ENCODE peak calls at places on chromosomes 11 and 22, in eight cellular contexts. J, E, T, K, G, A, S and R are unnamed samples.

GRCh38 chr11:980438-981365 is 55.0 kb downstream of the AP2A2 start:
- DNase-seq in T (no peak), A (no peak), K (no peak), J (no peak), E (no peak), G (no peak), S (peak; percentile 48), R (no peak)

GRCh38 chr11:114782650-114783310 is 104.5 kb downstream of the NXPE2 start:
- DNase-seq in E (no peak), S (no peak), J (no peak), A (no peak), T (no peak), G (no peak), K (no peak), R (no peak)

GRCh38 chr22:39940757-39941305 is 19.4 kb upstream of the TMA7B start:
- DNase-seq in E (no peak), A (no peak), J (no peak), T (no peak), G (no peak), K (no peak), S (no peak), R (no peak)

GRCh38 chr11:1671658-1672057 is 25.3 kb upstream of the KRTAP5-6 start:
- DNase-seq in A (no peak), T (no peak), K (no peak), E (no peak), G (no peak), S (no peak), J (no peak), R (no peak)

GRCh38 chr11:11856638-11857037 is 14.9 kb downstream of the USP47 start:
- DNase-seq in A (no peak), K (no peak), J (no peak), S (no peak), G (no peak), E (no peak), T (no peak), R (no peak)

GRCh38 chr22:43182118-43182517 is 4.8 kb downstream of the TTLL12 start:
- DNase-seq in G (no peak), A (no peak), T (no peak), K (no peak), S (no peak), E (no peak), J (no peak), R (no peak)

GRCh38 chr11:1467270-1467669 is 19.3 kb downstream of the MOB2 start:
- DNase-seq in A (no peak), T (no peak), J (no peak), S (no peak), E (no peak), K (no peak), G (no peak), R (no peak)

GRCh38 chr11:10540546-10540914 is 457 bp downstream of the RNF141 start:
- DNase-seq in K (no peak), T (peak; percentile 13), J (no peak), E (no peak), S (no peak), A (no peak), G (no peak), R (no peak)

GRCh38 chr11:108466405-108466804 is 924 bp downstream of the C11orf65 start:
- DNase-seq in G (no peak), A (no peak), S (no peak), K (no peak), T (no peak), J (no peak), E (peak; percentile 8), R (no peak)

GRCh38 chr22:30855677-30856518 is 112.7 kb downstream of the MORC2 start:
- DNase-seq in J (no peak), K (no peak), T (no peak), A (no peak), S (no peak), G (no peak), E (no peak), R (no peak)

GRCh38 chr11:64343740-64344133 is 3.7 kb downstream of the CCDC88B start:
- DNase-seq in K (peak; percentile 41), S (peak; percentile 52), A (peak; percentile 48), T (no peak), E (peak; percentile 38), J (no peak), G (no peak), R (no peak)

GRCh38 chr11:488062-488461 is 19.0 kb downstream of the RNH1 start:
- DNase-seq in S (no peak), K (no peak), A (no peak), T (no peak), E (no peak), G (no peak), J (no peak), R (no peak)

GRCh38 chr11:14141676-14142075 is 179.2 kb downstream of the SPON1 start:
- DNase-seq in A (no peak), T (no peak), S (no peak), E (no peak), K (no peak), J (no peak), G (no peak), R (no peak)

GRCh38 chr22:22691716-22692701 is 47.6 kb downstream of the GGTLC2 start:
- DNase-seq in T (no peak), K (no peak), E (no peak), S (peak; percentile 10), J (no peak), G (no peak), A (peak; percentile 66), R (no peak)

GRCh38 chr22:22693531-22693884 is 49.1 kb downstream of the GGTLC2 start:
- DNase-seq in T (no peak), A (no peak), E (no peak), S (peak; percentile 35), G (no peak), J (no peak), K (no peak), R (no peak)

GRCh38 chr22:22691055-22691454 is 46.6 kb downstream of the GGTLC2 start:
- DNase-seq in E (no peak), J (no peak), K (no peak), T (no peak), G (no peak), S (no peak), A (no peak), R (no peak)

GRCh38 chr22:22694106-22694505 is 49.7 kb downstream of the GGTLC2 start:
- DNase-seq in G (no peak), K (no peak), S (no peak), T (no peak), J (no peak), A (no peak), E (no peak), R (no peak)

DNA sequence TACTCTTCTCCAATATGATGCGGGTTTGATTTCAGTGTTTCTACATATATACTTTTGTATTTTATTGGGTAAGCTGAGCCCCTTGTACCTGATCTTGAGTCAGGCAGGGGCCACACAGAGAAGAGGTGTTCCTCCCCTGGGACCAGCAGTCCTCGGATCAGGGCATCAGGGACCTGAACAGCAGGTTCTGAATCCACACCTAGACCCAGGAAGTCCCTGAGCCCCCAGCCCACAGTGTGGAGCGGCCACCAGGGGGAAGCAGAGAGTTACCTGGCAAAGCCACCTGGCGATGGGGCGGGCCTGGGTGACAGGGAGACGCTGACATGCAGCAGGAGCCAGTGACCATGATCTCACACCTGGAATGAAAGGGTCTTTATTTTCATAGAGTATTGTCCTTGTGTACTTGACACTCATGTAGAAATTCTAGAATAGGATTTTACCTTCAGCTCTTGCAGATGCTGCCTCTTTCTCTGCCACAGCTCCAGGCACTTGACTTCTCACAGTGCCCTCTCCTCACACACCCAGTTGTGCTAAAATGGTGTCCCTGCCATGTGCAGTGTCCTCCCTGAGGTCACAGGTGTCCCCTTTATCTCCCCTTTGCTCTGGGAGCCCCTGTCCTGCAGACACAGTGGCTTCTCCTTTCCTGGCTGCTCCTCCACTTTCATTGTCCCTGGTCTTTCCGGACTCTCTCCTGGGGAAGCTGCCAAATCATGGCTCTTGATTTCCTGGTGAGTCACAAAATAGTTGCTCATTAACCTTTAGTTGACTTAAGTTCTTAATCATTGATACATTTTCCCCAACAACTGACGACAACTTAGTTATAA is 48.5 kb downstream of the GGTLC2 start:
- DNase-seq in J (no peak), S (peak; percentile 69), A (peak; percentile 86), K (peak; percentile 52), E (peak; percentile 84), T (peak; percentile 31), G (peak; percentile 71), R (peak; percentile 70)
- TF ChIP-seq CTCF in J (peak; percentile 4), S (peak; percentile 67), A (peak; percentile 75), K (peak; percentile 88), E (peak; percentile 62), T (peak; percentile 59), G (no peak), R (peak; percentile 47)

GRCh38 chr11:33324211-33324985 is 67.2 kb downstream of the HIPK3 start:
- DNase-seq in J (no peak), K (no peak), T (no peak), S (no peak), A (no peak), E (no peak), G (no peak), R (no peak)

GRCh38 chr11:33321483-33321882 is 64.3 kb downstream of the HIPK3 start:
- DNase-seq in T (no peak), S (no peak), K (no peak), J (no peak), G (no peak), A (no peak), E (no peak), R (no peak)

GRCh38 chr11:33320814-33321330 is 63.7 kb downstream of the HIPK3 start:
- DNase-seq in A (no peak), T (no peak), S (no peak), K (no peak), E (no peak), J (no peak), G (no peak), R (no peak)

GRCh38 chr11:33325456-33325855 is 68.3 kb downstream of the HIPK3 start:
- DNase-seq in T (no peak), E (no peak), S (no peak), K (no peak), J (no peak), G (no peak), A (no peak), R (no peak)

DNA sequence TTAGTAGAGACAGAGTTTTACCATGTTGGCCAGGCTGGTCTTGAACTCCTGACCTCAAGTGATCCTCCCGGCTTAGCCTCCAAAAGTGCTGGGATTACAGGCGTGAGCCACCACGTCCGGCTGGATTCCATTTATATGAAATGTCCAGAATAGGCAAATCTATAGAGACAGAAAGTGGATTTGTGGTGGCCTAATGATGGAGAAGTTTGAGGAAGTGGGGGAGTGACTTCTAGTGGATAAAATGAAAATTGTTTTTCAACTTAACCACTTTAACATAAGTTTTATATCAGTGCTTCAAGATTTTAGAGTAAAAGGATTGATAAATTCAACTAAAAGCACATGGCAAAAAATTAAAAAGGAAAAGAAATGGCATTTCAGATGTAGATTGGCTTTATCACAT is 66.2 kb downstream of the HIPK3 start:
- DNase-seq in E (no peak), A (no peak), J (no peak), K (no peak), S (no peak), T (no peak), G (no peak), R (no peak)
- TF ChIP-seq CTCF in E (no peak), A (no peak), J (no peak), K (no peak), S (no peak), T (no peak), G (no peak), R (no peak)

GRCh38 chr11:65884716-65885092 is 3.6 kb downstream of the FIBP start:
- DNase-seq in K (peak; percentile 85), E (peak; percentile 83), J (no peak), G (peak; percentile 80), S (peak; percentile 83), A (peak; percentile 77), T (no peak), R (peak; percentile 88)
- TF ChIP-seq CTCF in K (peak; percentile 98), E (peak; percentile 96), J (peak; percentile 100), G (no peak), S (peak; percentile 97), A (peak; percentile 98), T (peak; percentile 100), R (peak; percentile 100)

GRCh38 chr11:44427432-44427831 is 117.5 kb upstream of the ALX4 start:
- DNase-seq in G (no peak), S (peak; percentile 8), J (no peak), T (no peak), E (no peak), A (peak; percentile 14), K (no peak), R (no peak)
- TF ChIP-seq CTCF in G (no peak), S (peak; percentile 40), J (peak; percentile 33), T (peak; percentile 51), E (no peak), A (peak; percentile 16), K (peak; percentile 52), R (peak; percentile 12)